ENCODE peak calls at places on chromosomes 2 and 18, in four cellular contexts. One of them, this sample, is unnamed.

GRCh38 chr2:75516378-75517122 is 44.2 kb downstream of the EVA1A start:
- DNase-seq in stomach: no peak
- DNase-seq in A549: no peak
- DNase-seq in K562: no peak
- DNase-seq in this sample: no peak

GRCh38 chr2:157874997-157875719 is 972 bp downstream of the ACVR1 start:
- DNase-seq in stomach: no peak
- DNase-seq in K562: peak; percentile 15
- DNase-seq in A549: peak; percentile 14
- DNase-seq in this sample: peak; percentile 62

GRCh38 chr2:53315170-53315569 is 452.4 kb upstream of the CHAC2 start:
- DNase-seq in stomach: no peak
- DNase-seq in K562: no peak
- DNase-seq in A549: no peak
- DNase-seq in this sample: no peak

GRCh38 chr2:239409976-239410375 is 9.2 kb upstream of the HDAC4 start:
- DNase-seq in stomach: no peak
- DNase-seq in K562: no peak
- DNase-seq in A549: no peak
- DNase-seq in this sample: no peak

GRCh38 chr2:224754129-224754528 is 38.0 kb upstream of the CCDC195 start:
- DNase-seq in K562: no peak
- DNase-seq in stomach: no peak
- DNase-seq in A549: no peak
- DNase-seq in this sample: no peak

GRCh38 chr2:86226069-86226468 is 26.8 kb downstream of the MRPL35 start:
- DNase-seq in K562: no peak
- DNase-seq in A549: no peak
- DNase-seq in stomach: no peak
- DNase-seq in this sample: no peak

GRCh38 chr2:231452799-231453508 is 11.3 kb downstream of the NCL start:
- DNase-seq in A549: peak; percentile 23
- DNase-seq in stomach: no peak
- DNase-seq in K562: no peak
- DNase-seq in this sample: peak; percentile 71

GRCh38 chr2:102051659-102052366 is 60.1 kb downstream of the IL1R2 start:
- DNase-seq in K562: no peak
- DNase-seq in stomach: no peak
- DNase-seq in A549: no peak
- DNase-seq in this sample: no peak

GRCh38 chr2:230671117-230671516 is 41.5 kb upstream of the CAB39 start:
- DNase-seq in K562: no peak
- DNase-seq in A549: no peak
- DNase-seq in stomach: no peak
- DNase-seq in this sample: no peak

GRCh38 chr18:5620284-5620683 is 76.5 kb upstream of the EPB41L3 start:
- DNase-seq in stomach: no peak
- DNase-seq in K562: no peak
- DNase-seq in A549: no peak
- DNase-seq in this sample: no peak

GRCh38 chr18:50880108-50880465 is 1.2 kb downstream of the ME2 start:
- DNase-seq in stomach: no peak
- DNase-seq in A549: no peak
- DNase-seq in K562: no peak
- DNase-seq in this sample: no peak

GRCh38 chr2:178863856-178864620 is 56.8 kb upstream of the TTN start:
- DNase-seq in stomach: no peak
- DNase-seq in K562: no peak
- DNase-seq in A549: no peak
- DNase-seq in this sample: no peak

DNA sequence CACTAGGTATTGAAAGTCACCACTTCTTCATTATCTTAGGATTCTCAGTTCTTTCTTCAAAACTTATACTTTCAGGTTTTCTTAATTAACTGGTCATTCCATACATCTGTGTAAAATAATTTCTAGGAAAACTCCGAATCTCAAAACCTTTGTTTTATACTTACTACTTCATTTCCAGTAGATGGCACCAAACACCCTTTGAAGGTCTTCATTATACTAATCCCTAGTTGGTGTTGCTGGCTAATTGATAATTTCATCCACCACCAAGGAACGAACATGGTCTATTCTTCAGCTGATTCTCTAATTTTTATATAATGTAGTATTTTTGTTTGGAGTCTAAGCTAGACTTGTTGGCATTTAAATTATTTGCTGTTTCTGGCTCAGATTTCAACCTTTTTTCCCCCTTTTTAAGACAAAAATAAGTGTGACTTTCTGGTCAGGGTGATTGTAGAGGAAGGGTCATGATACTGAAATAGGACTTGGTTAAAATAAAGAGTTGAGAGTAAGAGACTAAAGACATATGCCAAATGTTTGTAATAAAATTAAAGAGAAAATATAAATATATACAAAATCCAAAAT is 2.8 kb upstream of the MXD1 start:
- DNase-seq in A549: peak; percentile 67
- DNase-seq in stomach: no peak
- DNase-seq in K562: no peak
- DNase-seq in this sample: no peak
- TF ChIP-seq EP300 in A549: no peak
- TF ChIP-seq EP300 in stomach: no peak
- TF ChIP-seq EP300 in K562: no peak
- TF ChIP-seq EP300 in this sample: no peak

GRCh38 chr2:70141754-70142589 is 48.8 kb downstream of the C2orf42 start:
- DNase-seq in K562: peak; percentile 88
- DNase-seq in stomach: peak; percentile 80
- DNase-seq in A549: peak; percentile 84
- DNase-seq in this sample: no peak
- TF ChIP-seq EP300 in K562: no peak
- TF ChIP-seq EP300 in stomach: no peak
- TF ChIP-seq EP300 in A549: no peak
- TF ChIP-seq EP300 in this sample: no peak

DNA sequence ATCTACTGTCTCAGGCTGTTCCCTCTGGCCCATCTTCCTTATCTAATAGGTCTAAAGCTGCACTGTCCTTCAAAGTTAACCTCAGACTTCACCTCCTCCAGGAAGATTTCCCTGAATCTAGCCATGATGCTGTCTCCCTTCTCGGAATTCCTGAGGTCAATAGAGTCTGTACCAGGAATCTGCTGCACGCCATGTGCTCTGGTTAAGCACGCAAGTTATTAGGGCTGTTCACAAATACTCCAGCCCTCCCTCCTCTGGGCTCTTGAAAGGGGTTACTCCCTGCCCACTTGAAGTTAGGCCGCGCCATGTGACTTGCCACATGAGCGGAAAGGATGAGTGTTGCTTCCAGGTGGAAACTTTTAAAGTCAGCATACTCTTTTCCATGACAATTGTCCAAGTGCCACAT is 43.6 kb downstream of the MCFD2 start:
- DNase-seq in stomach: no peak
- DNase-seq in A549: no peak
- DNase-seq in K562: no peak
- DNase-seq in this sample: no peak
- TF ChIP-seq EP300 in stomach: no peak
- TF ChIP-seq EP300 in A549: no peak
- TF ChIP-seq EP300 in K562: peak; percentile 36
- TF ChIP-seq EP300 in this sample: no peak

GRCh38 chr2:223416826-223417610 is 185.1 kb downstream of the SCG2 start:
- DNase-seq in stomach: no peak
- DNase-seq in A549: no peak
- DNase-seq in K562: no peak
- DNase-seq in this sample: no peak
- TF ChIP-seq EP300 in stomach: no peak
- TF ChIP-seq EP300 in A549: no peak
- TF ChIP-seq EP300 in K562: no peak
- TF ChIP-seq EP300 in this sample: no peak

GRCh38 chr2:62175728-62176127 is 20.2 kb upstream of the B3GNT2 start:
- DNase-seq in stomach: no peak
- DNase-seq in K562: no peak
- DNase-seq in A549: no peak
- DNase-seq in this sample: no peak
- TF ChIP-seq EP300 in stomach: no peak
- TF ChIP-seq EP300 in K562: no peak
- TF ChIP-seq EP300 in A549: no peak
- TF ChIP-seq EP300 in this sample: no peak

GRCh38 chr2:217732995-217733394 is 269.8 kb downstream of the TNS1 start:
- DNase-seq in A549: no peak
- DNase-seq in K562: no peak
- DNase-seq in stomach: no peak
- DNase-seq in this sample: no peak

GRCh38 chr2:217733461-217733860 is 269.3 kb downstream of the TNS1 start:
- DNase-seq in stomach: peak; percentile 34
- DNase-seq in K562: no peak
- DNase-seq in A549: no peak
- DNase-seq in this sample: no peak

GRCh38 chr2:217725409-217725808 is 277.4 kb downstream of the TNS1 start:
- DNase-seq in K562: no peak
- DNase-seq in stomach: no peak
- DNase-seq in A549: no peak
- DNase-seq in this sample: no peak

GRCh38 chr2:217731805-217732204 is 271.0 kb downstream of the TNS1 start:
- DNase-seq in stomach: no peak
- DNase-seq in A549: no peak
- DNase-seq in K562: no peak
- DNase-seq in this sample: no peak

DNA sequence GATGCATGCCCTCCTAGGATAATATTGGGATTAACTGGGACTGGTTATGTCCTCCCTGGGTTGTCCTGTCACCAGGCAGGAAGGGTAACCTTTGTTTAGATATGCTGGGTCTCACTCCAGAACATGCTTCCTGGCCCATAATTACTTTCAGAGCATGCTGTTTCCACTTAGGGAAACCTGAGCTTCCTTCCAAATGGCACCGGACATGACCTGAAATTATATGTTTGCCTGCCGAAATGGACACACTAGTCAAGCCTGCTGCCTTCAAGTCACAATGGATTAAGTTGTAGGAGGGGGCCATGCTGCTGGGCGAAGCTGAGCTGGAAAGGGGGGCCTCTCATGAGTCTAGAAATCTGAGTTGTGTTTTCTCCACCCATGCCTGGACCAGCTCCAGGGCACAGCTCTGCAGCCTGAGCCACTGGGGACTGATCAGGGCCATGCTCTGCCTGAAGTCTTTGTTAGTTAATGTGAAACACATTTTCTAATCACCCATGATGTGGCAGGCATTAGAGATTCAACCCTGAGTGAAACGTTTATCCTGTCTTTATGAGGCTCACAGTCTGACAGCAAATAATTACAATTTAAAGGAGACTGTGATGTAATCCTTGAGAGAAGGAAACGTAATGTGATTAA is 273.3 kb downstream of the TNS1 start:
- DNase-seq in stomach: no peak
- DNase-seq in K562: no peak
- DNase-seq in A549: no peak
- DNase-seq in this sample: no peak
- TF ChIP-seq EP300 in stomach: no peak
- TF ChIP-seq EP300 in K562: no peak
- TF ChIP-seq EP300 in A549: no peak
- TF ChIP-seq EP300 in this sample: no peak

GRCh38 chr2:200203381-200203827 is 103.1 kb upstream of the SPATS2L start:
- DNase-seq in A549: no peak
- DNase-seq in stomach: no peak
- DNase-seq in K562: no peak
- DNase-seq in this sample: no peak

GRCh38 chr2:200199005-200199404 is 107.5 kb upstream of the SPATS2L start:
- DNase-seq in K562: no peak
- DNase-seq in stomach: no peak
- DNase-seq in A549: no peak
- DNase-seq in this sample: no peak

GRCh38 chr2:200193791-200194190 is 112.7 kb upstream of the SPATS2L start:
- DNase-seq in A549: no peak
- DNase-seq in K562: no peak
- DNase-seq in stomach: no peak
- DNase-seq in this sample: no peak

GRCh38 chr2:200194746-200195145 is 111.7 kb upstream of the SPATS2L start:
- DNase-seq in stomach: no peak
- DNase-seq in A549: no peak
- DNase-seq in K562: no peak
- DNase-seq in this sample: no peak

GRCh38 chr2:200199576-200200263 is 106.8 kb upstream of the SPATS2L start:
- DNase-seq in stomach: no peak
- DNase-seq in K562: no peak
- DNase-seq in A549: peak; percentile 31
- DNase-seq in this sample: no peak
- TF ChIP-seq EP300 in stomach: no peak
- TF ChIP-seq EP300 in K562: no peak
- TF ChIP-seq EP300 in A549: no peak
- TF ChIP-seq EP300 in this sample: no peak

DNA sequence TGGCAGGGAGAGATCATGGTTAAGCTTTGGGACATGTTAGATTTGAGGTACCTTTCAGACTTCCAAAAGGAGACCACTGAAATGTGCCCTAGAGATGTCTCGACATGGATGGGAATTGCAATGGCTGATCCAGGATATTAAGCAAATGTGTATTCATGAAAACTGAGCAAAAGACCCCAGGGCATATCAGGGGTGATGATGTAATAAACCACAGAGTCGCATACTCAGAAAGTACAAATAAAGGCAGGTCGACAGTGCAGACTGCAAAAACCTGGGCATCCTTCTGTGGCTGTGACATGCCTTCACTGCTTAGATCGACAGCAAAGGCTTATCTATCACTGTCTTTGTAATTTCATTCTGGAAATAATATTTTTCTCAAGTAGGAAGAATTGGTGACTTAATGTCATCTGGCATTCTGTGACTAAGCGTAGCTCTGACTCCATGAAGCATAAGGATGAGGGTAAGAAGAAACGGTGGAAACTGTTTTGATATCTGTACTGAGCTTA is 115.7 kb upstream of the NRP2 start:
- DNase-seq in K562: no peak
- DNase-seq in A549: no peak
- DNase-seq in stomach: no peak
- DNase-seq in this sample: no peak
- TF ChIP-seq EP300 in K562: no peak
- TF ChIP-seq EP300 in A549: no peak
- TF ChIP-seq EP300 in stomach: no peak
- TF ChIP-seq EP300 in this sample: no peak

GRCh38 chr2:79860233-79861058 is 347.6 kb downstream of the CTNNA2 start:
- DNase-seq in K562: peak; percentile 13
- DNase-seq in stomach: no peak
- DNase-seq in A549: peak; percentile 54
- DNase-seq in this sample: no peak
- TF ChIP-seq EP300 in K562: no peak
- TF ChIP-seq EP300 in stomach: no peak
- TF ChIP-seq EP300 in A549: no peak
- TF ChIP-seq EP300 in this sample: no peak